ENCODE peak calls at places on chromosome 6, in eight cellular contexts. S is CD4-positive, alpha-beta T cell; T is NCI-H1417; V is heart left ventricle; N is choroid plexus epithelial cell; E is fibroblast of pulmonary artery; I is foreskin keratinocyte; Z is T-helper 1 cell. M is an unnamed sample.

GRCh38 chr6:142627474-142627873 is 317.5 kb downstream of the HIVEP2 start:
- DNase-seq in S (no peak), T (no peak), V (no peak), N (no peak), E (no peak), I (no peak), Z (no peak), M (no peak)

GRCh38 chr6:149031545-149032317 is 284.9 kb downstream of the UST start:
- DNase-seq in S (no peak), T (no peak), V (peak; percentile 28), N (peak; percentile 94), E (peak; percentile 88), I (peak; percentile 59), Z (no peak), M (no peak)

GRCh38 chr6:128731249-128732165 is 151.4 kb upstream of the LAMA2 start:
- DNase-seq in S (no peak), T (peak; percentile 6), V (no peak), N (peak; percentile 77), E (peak; percentile 75), I (peak; percentile 53), Z (no peak), M (no peak)

GRCh38 chr6:128630213-128630612 is 109.8 kb upstream of the PTPRK start:
- DNase-seq in S (no peak), T (no peak), V (no peak), N (no peak), E (no peak), I (peak; percentile 39), Z (no peak), M (no peak)

GRCh38 chr6:34934516-34934915 is 45.5 kb downstream of the ANKS1A start:
- DNase-seq in S (no peak), T (no peak), V (peak; percentile 91), N (peak; percentile 90), E (peak; percentile 97), I (no peak), Z (no peak), M (peak; percentile 87)

GRCh38 chr6:134176283-134176975 is 124.0 kb upstream of the SLC2A12 start:
- DNase-seq in S (peak; percentile 11), T (no peak), V (peak; percentile 70), N (peak; percentile 73), E (peak; percentile 72), I (no peak), Z (no peak), M (peak; percentile 77)

GRCh38 chr6:43644940-43645612 is at the start of gene RSPH9:
- DNase-seq in S (peak; percentile 66), T (no peak), V (peak; percentile 78), N (peak; percentile 90), E (peak; percentile 66), I (no peak), Z (peak; percentile 56), M (peak; percentile 79)

GRCh38 chr6:122719176-122719575 is 60.3 kb upstream of the FABP7 start:
- DNase-seq in S (no peak), T (peak; percentile 56), V (no peak), N (no peak), E (no peak), I (no peak), Z (no peak), M (no peak)

GRCh38 chr6:127176175-127176574 is 57.7 kb downstream of the RSPO3 start:
- DNase-seq in S (no peak), T (no peak), V (no peak), N (peak; percentile 42), E (peak; percentile 49), I (no peak), Z (no peak), M (no peak)

GRCh38 chr6:160139420-160139851 is 17.8 kb downstream of the SLC22A1 start:
- DNase-seq in S (no peak), T (no peak), V (no peak), N (peak; percentile 92), E (peak; percentile 90), I (peak; percentile 93), Z (no peak), M (no peak)

GRCh38 chr6:111844376-111844775 is 28.9 kb downstream of the FYN start:
- DNase-seq in S (no peak), T (no peak), V (no peak), N (no peak), E (no peak), I (no peak), Z (no peak), M (no peak)

GRCh38 chr6:79821859-79822258 is 125.5 kb downstream of the ELOVL4 start:
- DNase-seq in S (no peak), T (no peak), V (no peak), N (peak; percentile 49), E (peak; percentile 8), I (peak; percentile 39), Z (no peak), M (no peak)

GRCh38 chr6:84486526-84486925 is 259.1 kb upstream of the CEP162 start:
- DNase-seq in S (no peak), T (no peak), V (no peak), N (no peak), E (no peak), I (no peak), Z (no peak), M (no peak)

GRCh38 chr6:10595731-10596664 is 74.8 kb downstream of the GCNT2 start:
- DNase-seq in S (no peak), T (no peak), V (no peak), N (no peak), E (no peak), I (peak; percentile 53), Z (no peak), M (no peak)

GRCh38 chr6:14984454-14984853 is 261.4 kb upstream of the JARID2 start:
- DNase-seq in S (no peak), T (no peak), V (peak; percentile 50), N (peak; percentile 13), E (peak; percentile 70), I (no peak), Z (no peak), M (peak; percentile 60)

GRCh38 chr6:81900616-81901015 is 148.1 kb upstream of the TENT5A start:
- DNase-seq in S (no peak), T (no peak), V (no peak), N (no peak), E (no peak), I (no peak), Z (no peak), M (no peak)

GRCh38 chr6:170291271-170292110 is 613 bp upstream of the DLL1 start:
- DNase-seq in S (peak; percentile 29), T (peak; percentile 92), V (peak; percentile 79), N (no peak), E (no peak), I (peak; percentile 57), Z (no peak), M (peak; percentile 79)

GRCh38 chr6:76684881-76685280 is 612.4 kb upstream of the IMPG1 start:
- DNase-seq in S (no peak), T (peak; percentile 8), V (no peak), N (peak; percentile 65), E (peak; percentile 18), I (no peak), Z (no peak), M (no peak)

GRCh38 chr6:68196645-68197044 is 438.4 kb upstream of the ADGRB3 start:
- DNase-seq in S (no peak), T (no peak), V (no peak), N (peak; percentile 64), E (peak; percentile 43), I (no peak), Z (no peak), M (no peak)

GRCh38 chr6:142316791-142317368 is 15.1 kb downstream of the ADGRG6 start:
- DNase-seq in S (no peak), T (no peak), V (no peak), N (no peak), E (no peak), I (no peak), Z (no peak), M (no peak)

GRCh38 chr6:89597988-89598387 is 40.6 kb downstream of the LYRM2 start:
- DNase-seq in S (no peak), T (peak; percentile 41), V (no peak), N (peak; percentile 69), E (peak; percentile 46), I (peak; percentile 77), Z (no peak), M (no peak)

GRCh38 chr6:110066091-110066490 is 88.0 kb downstream of the GPR6 start:
- DNase-seq in S (no peak), T (no peak), V (no peak), N (no peak), E (no peak), I (no peak), Z (no peak), M (no peak)

GRCh38 chr6:157099912-157100593 is 223.3 kb downstream of the TMEM242 start:
- DNase-seq in S (peak; percentile 8), T (no peak), V (no peak), N (peak; percentile 37), E (peak; percentile 56), I (no peak), Z (no peak), M (no peak)

GRCh38 chr6:43052842-43053544 is 658 bp downstream of the CUL7 start:
- DNase-seq in S (no peak), T (peak; percentile 35), V (peak; percentile 40), N (peak; percentile 52), E (peak; percentile 30), I (no peak), Z (no peak), M (no peak)

GRCh38 chr6:32972353-32973143 is 4.2 kb downstream of the BRD2 start:
- DNase-seq in S (peak; percentile 43), T (peak; percentile 71), V (peak; percentile 48), N (no peak), E (no peak), I (no peak), Z (peak; percentile 42), M (peak; percentile 77)

GRCh38 chr6:163443985-163444553 is 29.6 kb downstream of the QKI start:
- DNase-seq in S (no peak), T (no peak), V (no peak), N (no peak), E (no peak), I (no peak), Z (no peak), M (no peak)

GRCh38 chr6:46509981-46510510 is 18.8 kb upstream of the RCAN2 start:
- DNase-seq in S (no peak), T (no peak), V (no peak), N (no peak), E (no peak), I (no peak), Z (no peak), M (no peak)

GRCh38 chr6:43609402-43609801 is 19.7 kb downstream of the GTPBP2 start:
- DNase-seq in S (no peak), T (no peak), V (no peak), N (peak; percentile 52), E (no peak), I (no peak), Z (no peak), M (no peak)

GRCh38 chr6:52420668-52421358 is 671 bp downstream of the EFHC1 start:
- DNase-seq in S (no peak), T (peak; percentile 73), V (no peak), N (peak; percentile 38), E (peak; percentile 33), I (peak; percentile 42), Z (no peak), M (no peak)

GRCh38 chr6:71138416-71138815 is 150.2 kb upstream of the OGFRL1 start:
- DNase-seq in S (no peak), T (no peak), V (no peak), N (peak; percentile 14), E (no peak), I (peak; percentile 58), Z (no peak), M (no peak)

GRCh38 chr6:26597389-26597766 is 625 bp downstream of the ABT1 start:
- DNase-seq in S (no peak), T (no peak), V (no peak), N (no peak), E (no peak), I (no peak), Z (no peak), M (no peak)

GRCh38 chr6:131159578-131159977 is 24.3 kb downstream of the AKAP7 start:
- DNase-seq in S (no peak), T (no peak), V (no peak), N (peak; percentile 52), E (peak; percentile 28), I (peak; percentile 81), Z (no peak), M (no peak)

GRCh38 chr6:35786810-35787209 is 6.0 kb downstream of the CLPSL1 start:
- DNase-seq in S (no peak), T (no peak), V (no peak), N (peak; percentile 19), E (no peak), I (no peak), Z (no peak), M (no peak)

GRCh38 chr6:6915813-6916547 is 191.8 kb upstream of the RREB1 start:
- DNase-seq in S (no peak), T (no peak), V (no peak), N (peak; percentile 92), E (peak; percentile 84), I (no peak), Z (no peak), M (no peak)